ENCODE peak calls at places on chromosomes 4 and X, in five cellular contexts. One of them, this sample, is unnamed.
A peak's percentile ranks its signal among the peaks of the same experiment; 100 is the strongest.

GRCh38 chrX:154317391-154318000 is 21.9 kb downstream of the TKTL1 start:
- DNase-seq in Caki2: no peak
- DNase-seq in lower leg skin: no peak
- DNase-seq in activated B cell treated with CpG ODN at 0.5 μM for 24 hours: no peak
- DNase-seq in amygdala: no peak
- DNase-seq in this sample: no peak

GRCh38 chr4:26020083-26020668 is 106.2 kb downstream of the SMIM20 start:
- DNase-seq in Caki2: peak; percentile 31
- DNase-seq in lower leg skin: peak; percentile 33
- DNase-seq in activated B cell treated with CpG ODN at 0.5 μM for 24 hours: no peak
- DNase-seq in amygdala: no peak
- DNase-seq in this sample: no peak

GRCh38 chrX:115226929-115227328 is 7.0 kb downstream of the LRCH2 start:
- DNase-seq in Caki2: peak; percentile 23
- DNase-seq in lower leg skin: no peak
- DNase-seq in activated B cell treated with CpG ODN at 0.5 μM for 24 hours: no peak
- DNase-seq in amygdala: no peak
- DNase-seq in this sample: no peak

GRCh38 chrX:119468930-119469635 is 839 bp downstream of the SLC25A5 start:
- DNase-seq in Caki2: peak; percentile 82
- DNase-seq in lower leg skin: peak; percentile 78
- DNase-seq in activated B cell treated with CpG ODN at 0.5 μM for 24 hours: peak; percentile 82
- DNase-seq in amygdala: peak; percentile 68
- DNase-seq in this sample: peak; percentile 74

GRCh38 chr4:169256856-169257756 is 13.7 kb downstream of the SH3RF1 start:
- DNase-seq in Caki2: no peak
- DNase-seq in lower leg skin: no peak
- DNase-seq in activated B cell treated with CpG ODN at 0.5 μM for 24 hours: no peak
- DNase-seq in amygdala: no peak
- DNase-seq in this sample: no peak

GRCh38 chr4:152679414-152680281 is at the start of gene TMEM154:
- DNase-seq in Caki2: no peak
- DNase-seq in lower leg skin: peak; percentile 65
- DNase-seq in activated B cell treated with CpG ODN at 0.5 μM for 24 hours: peak; percentile 66
- DNase-seq in amygdala: no peak
- DNase-seq in this sample: no peak

GRCh38 chrX:39613508-39613921 is 484.2 kb downstream of the BCOR start:
- DNase-seq in Caki2: peak; percentile 78
- DNase-seq in lower leg skin: no peak
- DNase-seq in activated B cell treated with CpG ODN at 0.5 μM for 24 hours: peak; percentile 14
- DNase-seq in amygdala: peak; percentile 8
- DNase-seq in this sample: no peak

GRCh38 chrX:11376163-11376562 is 83.0 kb downstream of the AMELX start:
- DNase-seq in Caki2: no peak
- DNase-seq in lower leg skin: no peak
- DNase-seq in activated B cell treated with CpG ODN at 0.5 μM for 24 hours: no peak
- DNase-seq in amygdala: no peak
- DNase-seq in this sample: no peak

GRCh38 chr4:38488891-38489861 is 174.8 kb upstream of the KLF3 start:
- DNase-seq in Caki2: no peak
- DNase-seq in lower leg skin: no peak
- DNase-seq in activated B cell treated with CpG ODN at 0.5 μM for 24 hours: no peak
- DNase-seq in amygdala: no peak
- DNase-seq in this sample: no peak

GRCh38 chrX:51437521-51437920 is 58.9 kb downstream of the NUDT11 start:
- DNase-seq in Caki2: no peak
- DNase-seq in lower leg skin: no peak
- DNase-seq in activated B cell treated with CpG ODN at 0.5 μM for 24 hours: no peak
- DNase-seq in amygdala: no peak
- DNase-seq in this sample: no peak

GRCh38 chrX:21974011-21974385 is 33.5 kb downstream of the SMS start:
- DNase-seq in Caki2: peak; percentile 35
- DNase-seq in lower leg skin: no peak
- DNase-seq in activated B cell treated with CpG ODN at 0.5 μM for 24 hours: no peak
- DNase-seq in amygdala: no peak
- DNase-seq in this sample: no peak

GRCh38 chr4:55184600-55185523 is 59.5 kb upstream of the KDR start:
- DNase-seq in Caki2: no peak
- DNase-seq in lower leg skin: peak; percentile 25
- DNase-seq in activated B cell treated with CpG ODN at 0.5 μM for 24 hours: no peak
- DNase-seq in amygdala: no peak
- DNase-seq in this sample: no peak

GRCh38 chrX:126238220-126238619 is 72.1 kb upstream of the DCAF12L2 start:
- DNase-seq in Caki2: no peak
- DNase-seq in lower leg skin: no peak
- DNase-seq in activated B cell treated with CpG ODN at 0.5 μM for 24 hours: no peak
- DNase-seq in amygdala: no peak
- DNase-seq in this sample: no peak

GRCh38 chrX:65634732-65635131 is 32.7 kb upstream of the MSN start:
- DNase-seq in Caki2: no peak
- DNase-seq in lower leg skin: no peak
- DNase-seq in activated B cell treated with CpG ODN at 0.5 μM for 24 hours: no peak
- DNase-seq in amygdala: no peak
- DNase-seq in this sample: no peak

GRCh38 chr4:181372014-181372413 is 871.2 kb upstream of the TENM3 start:
- DNase-seq in Caki2: no peak
- DNase-seq in lower leg skin: no peak
- DNase-seq in activated B cell treated with CpG ODN at 0.5 μM for 24 hours: no peak
- DNase-seq in amygdala: no peak
- DNase-seq in this sample: no peak

GRCh38 chr4:4990857-4991540 is 28.3 kb downstream of the CYTL1 start:
- DNase-seq in Caki2: peak; percentile 91
- DNase-seq in lower leg skin: peak; percentile 71
- DNase-seq in activated B cell treated with CpG ODN at 0.5 μM for 24 hours: no peak
- DNase-seq in amygdala: peak; percentile 33
- DNase-seq in this sample: no peak

GRCh38 chr4:155571184-155571944 is 95.3 kb upstream of the GUCY1A1 start:
- DNase-seq in Caki2: no peak
- DNase-seq in lower leg skin: no peak
- DNase-seq in activated B cell treated with CpG ODN at 0.5 μM for 24 hours: no peak
- DNase-seq in amygdala: no peak
- DNase-seq in this sample: no peak

GRCh38 chr4:185112104-185112503 is 31.0 kb upstream of the SLC25A4 start:
- DNase-seq in Caki2: peak; percentile 90
- DNase-seq in lower leg skin: no peak
- DNase-seq in activated B cell treated with CpG ODN at 0.5 μM for 24 hours: no peak
- DNase-seq in amygdala: no peak
- DNase-seq in this sample: no peak

GRCh38 chr4:77074961-77075855 is 581 bp downstream of the CCNI start:
- DNase-seq in Caki2: peak; percentile 69
- DNase-seq in lower leg skin: peak; percentile 69
- DNase-seq in activated B cell treated with CpG ODN at 0.5 μM for 24 hours: peak; percentile 73
- DNase-seq in amygdala: peak; percentile 45
- DNase-seq in this sample: peak; percentile 59

GRCh38 chr4:110175634-110176033 is 22.8 kb downstream of the ELOVL6 start:
- DNase-seq in Caki2: no peak
- DNase-seq in lower leg skin: no peak
- DNase-seq in activated B cell treated with CpG ODN at 0.5 μM for 24 hours: no peak
- DNase-seq in amygdala: no peak
- DNase-seq in this sample: no peak